ENCODE peak calls at places on chromosome 12, in four cellular contexts. One of them, this sample, is unnamed.

GRCh38 chr12:52575948-52576347 is 2.3 kb upstream of the KRT74 start:
- DNase-seq in fibroblast of pulmonary artery: no peak
- DNase-seq in SK-N-SH: no peak
- DNase-seq in OCI-LY7: no peak
- DNase-seq in this sample: no peak

GRCh38 chr12:53543539-53543938 is 36.3 kb upstream of the NPFF start:
- DNase-seq in fibroblast of pulmonary artery: peak
- DNase-seq in SK-N-SH: peak
- DNase-seq in OCI-LY7: peak
- DNase-seq in this sample: peak

GRCh38 chr12:46771268-46771837 is 54.4 kb downstream of the SLC38A4 start:
- DNase-seq in fibroblast of pulmonary artery: peak
- DNase-seq in SK-N-SH: no peak
- DNase-seq in OCI-LY7: no peak
- DNase-seq in this sample: no peak

GRCh38 chr12:52007982-52008510 is 1.3 kb downstream of the TAMALIN start:
- DNase-seq in fibroblast of pulmonary artery: no peak
- DNase-seq in SK-N-SH: no peak
- DNase-seq in OCI-LY7: no peak
- DNase-seq in this sample: no peak

GRCh38 chr12:95336387-95337067 is 118.9 kb downstream of the VEZT start:
- DNase-seq in fibroblast of pulmonary artery: peak
- DNase-seq in SK-N-SH: peak
- DNase-seq in OCI-LY7: peak
- DNase-seq in this sample: no peak

GRCh38 chr12:22624573-22624907 is 431 bp upstream of the ETNK1 start:
- DNase-seq in fibroblast of pulmonary artery: no peak
- DNase-seq in SK-N-SH: no peak
- DNase-seq in OCI-LY7: no peak
- DNase-seq in this sample: no peak

GRCh38 chr12:96044017-96044985 is 8.9 kb upstream of the LTA4H start:
- DNase-seq in fibroblast of pulmonary artery: peak
- DNase-seq in SK-N-SH: no peak
- DNase-seq in OCI-LY7: peak
- DNase-seq in this sample: no peak

GRCh38 chr12:50922820-50923219 is 29.5 kb upstream of the HIGD1C start:
- DNase-seq in fibroblast of pulmonary artery: peak
- DNase-seq in SK-N-SH: peak
- DNase-seq in OCI-LY7: no peak
- DNase-seq in this sample: no peak

GRCh38 chr12:24039113-24039525 is 89.6 kb upstream of the SOX5 start:
- DNase-seq in fibroblast of pulmonary artery: peak
- DNase-seq in SK-N-SH: no peak
- DNase-seq in OCI-LY7: no peak
- DNase-seq in this sample: no peak

GRCh38 chr12:3646561-3647241 is 106.2 kb downstream of the CRACR2A start:
- DNase-seq in fibroblast of pulmonary artery: peak
- DNase-seq in SK-N-SH: no peak
- DNase-seq in OCI-LY7: peak
- DNase-seq in this sample: no peak

GRCh38 chr12:127108360-127109215 is 1158.4 kb upstream of the TMEM132C start:
- DNase-seq in fibroblast of pulmonary artery: peak
- DNase-seq in SK-N-SH: peak
- DNase-seq in OCI-LY7: peak
- DNase-seq in this sample: peak

GRCh38 chr12:87382959-87383591 is 646.1 kb downstream of the C12orf50 start:
- DNase-seq in fibroblast of pulmonary artery: no peak
- DNase-seq in SK-N-SH: no peak
- DNase-seq in OCI-LY7: no peak
- DNase-seq in this sample: no peak

GRCh38 chr12:38669081-38669480 is 236.3 kb downstream of the CPNE8 start:
- DNase-seq in fibroblast of pulmonary artery: no peak
- DNase-seq in SK-N-SH: no peak
- DNase-seq in OCI-LY7: no peak
- DNase-seq in this sample: no peak
- H3K4me3 ChIP-seq in fibroblast of pulmonary artery: no peak
- H3K4me3 ChIP-seq in SK-N-SH: no peak
- H3K4me3 ChIP-seq in OCI-LY7: no peak
- H3K4me3 ChIP-seq in this sample: no peak

DNA sequence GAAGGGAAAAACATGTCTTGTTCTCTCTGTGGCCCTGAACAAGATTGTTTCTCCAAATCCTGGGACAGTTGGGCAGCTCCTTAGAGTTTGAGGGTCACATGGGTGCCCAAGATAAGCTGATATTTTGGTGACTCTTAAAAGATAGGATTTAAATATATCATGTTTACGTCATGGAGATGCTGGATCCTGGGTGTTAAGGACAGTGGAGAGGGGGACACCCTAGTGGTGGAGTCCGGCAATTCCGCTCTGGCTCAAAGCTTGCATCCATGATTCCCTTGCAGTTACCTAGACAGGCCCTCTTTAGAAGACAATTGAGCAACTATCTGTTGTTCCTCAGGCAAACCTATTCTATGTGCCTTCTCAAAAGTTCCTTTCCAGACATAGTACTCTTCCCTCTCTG is 101.8 kb downstream of the CMKLR1 start:
- DNase-seq in fibroblast of pulmonary artery: no peak
- DNase-seq in SK-N-SH: no peak
- DNase-seq in OCI-LY7: no peak
- DNase-seq in this sample: no peak
- TF ChIP-seq CTCF in fibroblast of pulmonary artery: peak
- TF ChIP-seq CTCF in SK-N-SH: peak
- TF ChIP-seq CTCF in OCI-LY7: peak
- TF ChIP-seq CTCF in this sample: peak

DNA sequence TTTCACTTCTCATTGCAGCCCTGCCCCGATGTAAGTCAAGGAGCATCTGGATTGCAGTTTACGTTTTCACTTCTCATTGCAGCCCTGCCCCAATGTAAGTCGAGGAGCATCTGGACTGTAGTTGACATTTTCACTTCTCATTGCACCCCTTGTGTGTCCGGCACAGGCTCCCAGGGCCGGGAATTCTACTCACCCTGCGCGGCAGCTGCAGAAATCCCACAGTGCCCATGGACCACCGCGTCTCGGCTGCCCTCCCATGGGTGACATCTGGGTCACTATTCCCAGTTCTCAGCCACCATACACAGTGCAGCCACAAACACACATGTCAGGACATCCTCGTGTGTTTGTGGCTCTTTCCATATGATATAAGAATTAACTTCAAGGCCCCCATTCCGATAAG is 378.5 kb downstream of the ADGRD1 start:
- DNase-seq in fibroblast of pulmonary artery: no peak
- DNase-seq in SK-N-SH: no peak
- DNase-seq in OCI-LY7: no peak
- DNase-seq in this sample: no peak
- H3K4me3 ChIP-seq in fibroblast of pulmonary artery: no peak
- H3K4me3 ChIP-seq in SK-N-SH: no peak
- H3K4me3 ChIP-seq in OCI-LY7: no peak
- H3K4me3 ChIP-seq in this sample: no peak

GRCh38 chr12:124800506-124800905 is 63.2 kb downstream of the SCARB1 start:
- DNase-seq in fibroblast of pulmonary artery: no peak
- DNase-seq in SK-N-SH: no peak
- DNase-seq in OCI-LY7: no peak
- DNase-seq in this sample: no peak

GRCh38 chr12:124805050-124805449 is 58.6 kb downstream of the SCARB1 start:
- DNase-seq in fibroblast of pulmonary artery: no peak
- DNase-seq in SK-N-SH: no peak
- DNase-seq in OCI-LY7: no peak
- DNase-seq in this sample: no peak

GRCh38 chr12:124802361-124802760 is 61.3 kb downstream of the SCARB1 start:
- DNase-seq in fibroblast of pulmonary artery: no peak
- DNase-seq in SK-N-SH: no peak
- DNase-seq in OCI-LY7: no peak
- DNase-seq in this sample: no peak

GRCh38 chr12:124805876-124806668 is 57.6 kb downstream of the SCARB1 start:
- DNase-seq in fibroblast of pulmonary artery: no peak
- DNase-seq in SK-N-SH: no peak
- DNase-seq in OCI-LY7: no peak
- DNase-seq in this sample: no peak

DNA sequence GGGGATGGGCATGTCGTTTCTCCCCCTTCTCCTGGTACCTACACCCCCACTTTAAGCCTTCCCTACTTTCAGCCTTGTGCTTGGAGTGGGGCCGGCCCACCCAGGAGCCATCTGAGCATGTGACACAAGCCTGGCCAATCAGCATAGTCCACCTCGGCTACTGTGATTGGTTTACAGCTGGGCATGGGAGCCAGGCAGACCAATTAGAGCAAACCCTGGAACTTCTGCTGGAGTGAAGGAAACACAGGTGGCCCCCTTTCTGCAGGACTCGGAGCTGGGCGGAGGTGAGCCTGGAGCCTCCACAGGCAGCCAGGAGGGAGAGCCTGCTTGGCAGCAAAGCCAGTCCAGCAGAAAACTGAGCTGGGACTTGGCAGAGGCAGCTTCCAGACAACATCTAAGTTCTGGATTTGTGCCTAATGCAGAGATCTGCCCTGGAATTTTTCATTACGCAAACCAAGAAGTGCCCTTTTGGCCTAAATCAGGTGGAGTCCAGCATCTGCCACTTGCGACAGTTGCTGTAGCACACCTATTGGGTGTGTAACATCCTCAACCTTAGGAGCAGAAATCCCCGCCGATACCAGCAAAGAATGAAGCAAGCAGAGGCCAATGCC is 59.5 kb downstream of the SCARB1 start:
- DNase-seq in fibroblast of pulmonary artery: no peak
- DNase-seq in SK-N-SH: peak
- DNase-seq in OCI-LY7: no peak
- DNase-seq in this sample: no peak
- TF ChIP-seq CTCF in fibroblast of pulmonary artery: no peak
- TF ChIP-seq CTCF in SK-N-SH: no peak
- TF ChIP-seq CTCF in OCI-LY7: no peak
- TF ChIP-seq CTCF in this sample: no peak

GRCh38 chr12:15880721-15881120 is 1.5 kb upstream of the STRAP start:
- DNase-seq in fibroblast of pulmonary artery: no peak
- DNase-seq in SK-N-SH: no peak
- DNase-seq in OCI-LY7: no peak
- DNase-seq in this sample: no peak
- H3K4me3 ChIP-seq in fibroblast of pulmonary artery: no peak
- H3K4me3 ChIP-seq in SK-N-SH: no peak
- H3K4me3 ChIP-seq in OCI-LY7: no peak
- H3K4me3 ChIP-seq in this sample: no peak

DNA sequence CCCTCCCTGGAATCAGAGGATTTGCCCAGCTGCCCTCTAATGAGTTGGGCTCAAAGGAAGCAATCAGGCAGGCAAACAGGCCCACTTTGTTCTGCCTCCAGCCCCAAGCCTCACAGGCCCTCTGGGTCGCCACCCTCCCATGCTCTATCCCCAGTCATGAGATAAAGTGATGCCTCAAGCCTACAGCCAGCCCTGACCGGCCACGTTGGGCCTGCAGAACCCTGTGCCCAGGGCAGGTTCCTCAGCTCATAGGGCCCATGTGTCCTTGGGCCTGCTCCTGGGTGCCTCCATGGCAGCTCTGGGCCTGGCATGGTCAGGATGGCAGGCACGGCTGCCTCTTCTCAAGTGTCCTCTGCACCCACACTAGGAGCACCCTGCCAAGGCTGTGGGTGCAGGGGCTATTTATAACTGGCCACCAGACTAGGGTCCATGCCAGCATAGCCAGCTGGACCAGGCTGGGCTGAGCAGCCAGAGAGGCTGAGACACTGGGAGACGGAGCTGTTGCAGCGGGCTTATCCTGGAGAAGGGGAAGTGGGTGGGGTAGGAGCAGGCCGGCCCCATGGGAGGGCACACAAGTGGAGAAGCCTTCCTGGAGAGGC is 20.2 kb downstream of the HDAC7 start:
- DNase-seq in fibroblast of pulmonary artery: no peak
- DNase-seq in SK-N-SH: no peak
- DNase-seq in OCI-LY7: no peak
- DNase-seq in this sample: no peak
- TF ChIP-seq CTCF in fibroblast of pulmonary artery: no peak
- TF ChIP-seq CTCF in SK-N-SH: no peak
- TF ChIP-seq CTCF in OCI-LY7: no peak
- TF ChIP-seq CTCF in this sample: no peak

GRCh38 chr12:102659200-102659911 is 179.0 kb upstream of the IGF1 start:
- DNase-seq in fibroblast of pulmonary artery: no peak
- DNase-seq in SK-N-SH: no peak
- DNase-seq in OCI-LY7: no peak
- DNase-seq in this sample: no peak
- H3K4me3 ChIP-seq in fibroblast of pulmonary artery: no peak
- H3K4me3 ChIP-seq in SK-N-SH: no peak
- H3K4me3 ChIP-seq in OCI-LY7: no peak
- H3K4me3 ChIP-seq in this sample: no peak

DNA sequence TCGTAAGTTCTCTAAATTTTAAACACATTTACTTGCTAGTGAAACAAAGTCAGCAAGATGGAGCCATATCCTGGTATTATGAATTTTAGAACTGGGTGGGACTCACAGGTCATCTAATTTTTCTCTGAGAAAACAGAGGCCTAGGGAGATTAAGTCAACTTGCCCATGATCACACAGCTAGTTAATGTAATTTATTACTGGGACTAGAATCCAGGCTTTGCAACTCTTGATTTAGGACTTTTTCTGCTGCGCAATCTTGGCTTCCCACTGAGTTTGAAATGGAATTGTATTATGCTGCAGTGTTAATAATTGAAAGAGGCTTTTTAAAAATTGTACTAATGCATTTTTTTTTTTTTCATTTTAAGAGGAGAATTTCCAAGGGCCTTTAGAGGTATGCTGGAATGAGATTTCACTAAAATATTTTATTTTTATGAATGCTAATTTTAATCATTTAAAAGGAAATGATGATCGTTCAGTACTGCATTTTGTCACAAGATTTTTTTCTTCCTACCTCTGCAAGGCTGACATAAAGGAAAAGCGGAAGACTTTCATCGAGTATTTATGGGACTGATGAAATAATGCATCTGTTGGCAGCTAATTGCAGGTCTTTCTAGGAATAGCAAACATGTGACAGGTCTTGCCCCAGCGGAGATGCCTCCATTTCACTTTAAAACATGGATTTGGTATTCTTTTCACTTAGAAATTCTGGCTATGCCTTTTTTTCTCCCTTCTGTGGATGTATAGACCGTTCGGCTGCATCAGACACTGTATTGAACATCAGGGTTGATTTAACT is 9.6 kb downstream of the CRADD start:
- DNase-seq in fibroblast of pulmonary artery: no peak
- DNase-seq in SK-N-SH: no peak
- DNase-seq in OCI-LY7: no peak
- DNase-seq in this sample: no peak
- TF ChIP-seq CTCF in fibroblast of pulmonary artery: no peak
- TF ChIP-seq CTCF in SK-N-SH: no peak
- TF ChIP-seq CTCF in OCI-LY7: no peak
- TF ChIP-seq CTCF in this sample: no peak

DNA sequence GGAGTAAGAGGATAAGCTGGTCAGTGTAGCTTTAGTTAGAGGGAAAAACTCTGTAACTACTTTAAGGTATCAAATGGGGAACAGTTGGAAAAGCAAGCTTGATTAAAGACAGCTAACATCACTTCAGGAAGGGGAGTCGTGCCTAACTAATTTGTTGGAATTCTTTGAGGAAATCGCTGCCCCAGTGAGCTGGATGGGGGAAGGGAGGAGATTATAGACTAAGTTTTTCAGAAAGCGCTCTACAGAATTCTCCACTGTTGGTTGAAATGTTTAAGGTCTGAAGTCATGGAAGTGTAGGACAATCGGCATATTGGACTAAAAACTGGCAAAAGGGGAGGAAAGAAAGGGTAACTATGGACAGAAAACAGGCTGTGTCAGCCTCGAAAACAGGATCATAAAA is 229.9 kb upstream of the HMGA2 start:
- DNase-seq in fibroblast of pulmonary artery: no peak
- DNase-seq in SK-N-SH: no peak
- DNase-seq in OCI-LY7: no peak
- DNase-seq in this sample: no peak
- H3K4me3 ChIP-seq in fibroblast of pulmonary artery: no peak
- H3K4me3 ChIP-seq in SK-N-SH: no peak
- H3K4me3 ChIP-seq in OCI-LY7: no peak
- H3K4me3 ChIP-seq in this sample: no peak